ENCODE peak calls at places on chromosomes 12 and 14, in six cellular contexts. I is activated B cell treated with CpG ODN at 0.5 μM for 24 hours, L is epithelial cell of esophagus, E is heart left ventricle, R is uterus, T is GM20000. D is an unnamed sample.

GRCh38 chr12:2624543-2625266 is 170.1 kb upstream of the FKBP4 start:
- DNase-seq in T (no peak), I (no peak), R (no peak), L (peak), E (no peak), D (no peak)

GRCh38 chr12:67797316-67797741 is 148.8 kb downstream of the DYRK2 start:
- DNase-seq in T (no peak), E (peak), I (no peak), R (no peak), L (no peak), D (no peak)

GRCh38 chr14:26392498-26392897 is 205.3 kb downstream of the NOVA1 start:
- DNase-seq in E (no peak), I (no peak), R (no peak), L (no peak), T (no peak), D (no peak)

GRCh38 chr12:92360543-92360942 is 214.9 kb upstream of the BTG1 start:
- DNase-seq in L (no peak), R (no peak), T (no peak), I (no peak), E (no peak), D (no peak)

GRCh38 chr12:1642513-1642912 is 13.5 kb downstream of the WNT5B start:
- DNase-seq in E (no peak), I (no peak), R (no peak), L (no peak), T (no peak), D (no peak)

GRCh38 chr14:28116716-28117115 is 649.9 kb upstream of the FOXG1 start:
- DNase-seq in L (peak), E (no peak), I (no peak), R (no peak), T (no peak), D (no peak)

GRCh38 chr14:60756847-60757246 is 22.3 kb downstream of the MNAT1 start:
- DNase-seq in L (no peak), I (no peak), R (no peak), E (no peak), T (no peak), D (no peak)

GRCh38 chr14:105866841-105867321 is 340.5 kb downstream of the TMEM121 start:
- DNase-seq in E (no peak), T (no peak), L (no peak), R (peak), I (no peak), D (no peak)

GRCh38 chr12:124550123-124551089 is 17.0 kb downstream of the NCOR2 start:
- DNase-seq in R (peak), T (no peak), L (peak), I (no peak), E (no peak), D (no peak)

GRCh38 chr12:124548854-124549378 is 18.5 kb downstream of the NCOR2 start:
- DNase-seq in I (no peak), E (peak), L (no peak), T (no peak), R (peak), D (no peak)

GRCh38 chr12:124549629-124550028 is 17.8 kb downstream of the NCOR2 start:
- DNase-seq in L (no peak), E (no peak), T (no peak), I (no peak), R (peak), D (no peak)

GRCh38 chr12:124553862-124554428 is 13.5 kb downstream of the NCOR2 start:
- DNase-seq in L (no peak), R (peak), T (no peak), E (no peak), I (no peak), D (no peak)

DNA sequence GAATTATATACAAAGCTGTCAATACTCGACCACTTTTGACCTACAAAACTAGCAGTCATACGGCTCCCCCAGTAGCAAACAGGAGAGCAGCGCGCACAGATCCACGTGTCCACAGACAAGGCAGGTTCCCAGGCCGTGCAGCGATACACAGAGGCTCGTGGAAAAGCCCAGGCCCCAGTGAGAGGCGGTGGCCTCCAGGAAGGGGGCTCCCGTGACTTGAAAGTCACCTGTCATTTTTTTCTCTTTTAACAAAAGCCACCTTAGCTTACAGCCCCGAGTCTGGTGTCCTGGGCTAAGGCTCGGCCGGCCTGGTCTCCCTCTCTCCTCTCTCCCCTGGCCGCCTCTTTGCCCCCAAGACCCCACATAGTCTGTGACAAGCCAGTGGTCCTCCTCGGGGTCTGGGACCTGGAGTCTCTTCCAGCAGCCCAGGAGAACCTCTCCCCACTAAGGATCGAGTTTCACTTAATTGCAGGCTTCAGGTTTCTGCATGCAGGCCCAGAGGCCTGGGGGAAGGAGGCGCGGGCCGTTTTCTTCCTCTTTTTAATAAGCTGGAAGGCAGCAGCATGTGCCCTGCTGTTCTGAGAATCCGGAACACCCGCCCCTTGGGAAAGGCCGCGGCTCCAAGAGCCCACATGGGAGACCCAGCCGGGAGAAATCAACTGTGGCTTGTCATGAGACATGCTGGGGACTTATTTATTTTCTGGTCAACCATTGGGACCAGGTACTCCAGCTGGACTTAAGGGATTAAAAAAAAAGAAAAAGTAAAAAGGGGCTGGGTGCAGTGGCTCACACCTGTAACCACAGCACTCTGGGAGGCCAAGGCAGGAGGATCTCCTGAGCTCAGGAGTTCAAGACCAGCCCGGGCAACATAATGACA is 15.9 kb downstream of the NCOR2 start:
- DNase-seq in I (peak), R (peak), L (peak), T (no peak), E (peak), D (no peak)
- TF ChIP-seq CTCF in I (no peak), R (no peak), L (no peak), T (no peak), E (no peak), D (peak)

GRCh38 chr12:113103756-113104450 is 31.7 kb downstream of the RASAL1 start:
- DNase-seq in L (peak), R (no peak), I (no peak), T (peak), E (no peak), D (peak)
- TF ChIP-seq CTCF in L (no peak), R (no peak), I (no peak), T (no peak), E (no peak), D (no peak)

GRCh38 chr12:117499759-117500485 is 138.5 kb upstream of the NOS1 start:
- DNase-seq in R (no peak), E (no peak), L (no peak), I (no peak), T (no peak), D (no peak)
- TF ChIP-seq CTCF in R (no peak), E (no peak), L (no peak), I (no peak), T (no peak), D (no peak)

GRCh38 chr12:46459881-46460545 is 87.4 kb upstream of the SLC38A2 start:
- DNase-seq in E (peak), I (peak), R (no peak), L (no peak), T (no peak), D (no peak)
- TF ChIP-seq CTCF in E (no peak), I (no peak), R (no peak), L (no peak), T (no peak), D (no peak)

GRCh38 chr12:89234324-89235114 is 117.8 kb downstream of the DUSP6 start:
- DNase-seq in E (no peak), T (no peak), I (no peak), R (no peak), L (peak), D (no peak)

GRCh38 chr12:89228466-89228865 is 123.8 kb downstream of the DUSP6 start:
- DNase-seq in E (no peak), I (no peak), R (no peak), T (no peak), L (no peak), D (no peak)

GRCh38 chr12:89230376-89231101 is 121.8 kb downstream of the DUSP6 start:
- DNase-seq in T (no peak), E (no peak), R (no peak), I (no peak), L (peak), D (no peak)

GRCh38 chr12:89235189-89235993 is 116.9 kb downstream of the DUSP6 start:
- DNase-seq in E (no peak), L (peak), T (no peak), R (no peak), I (no peak), D (no peak)

GRCh38 chr12:89231686-89232085 is 120.6 kb downstream of the DUSP6 start:
- DNase-seq in I (no peak), L (no peak), T (no peak), E (no peak), R (no peak), D (no peak)
- TF ChIP-seq CTCF in I (no peak), L (no peak), T (no peak), E (no peak), R (no peak), D (no peak)

D was measured in GM13977.